ENCODE peak calls at places on chromosomes 6 and 20, in seven cellular contexts. One of them, this sample, is unnamed.

GRCh38 chr6:34386316-34387137 is 5.9 kb downstream of the NUDT3 start:
- DNase-seq in psoas muscle: no peak
- DNase-seq in astrocyte of the spinal cord: peak
- DNase-seq in tibial nerve: no peak
- DNase-seq in cardiac muscle cell: no peak
- DNase-seq in CD4-positive, alpha-beta memory T cell: no peak
- DNase-seq in kidney epithelial cell: no peak
- DNase-seq in this sample: no peak

GRCh38 chr6:1176595-1176994 is 135.3 kb upstream of the FOXQ1 start:
- DNase-seq in cardiac muscle cell: no peak
- DNase-seq in tibial nerve: no peak
- DNase-seq in psoas muscle: no peak
- DNase-seq in CD4-positive, alpha-beta memory T cell: no peak
- DNase-seq in kidney epithelial cell: peak
- DNase-seq in astrocyte of the spinal cord: no peak
- DNase-seq in this sample: no peak

GRCh38 chr20:62056377-62056776 is 9.3 kb downstream of the TAF4 start:
- DNase-seq in cardiac muscle cell: no peak
- DNase-seq in CD4-positive, alpha-beta memory T cell: no peak
- DNase-seq in tibial nerve: no peak
- DNase-seq in kidney epithelial cell: no peak
- DNase-seq in psoas muscle: no peak
- DNase-seq in astrocyte of the spinal cord: no peak
- DNase-seq in this sample: no peak

GRCh38 chr6:28425942-28426541 is 17.2 kb downstream of the ZSCAN23 start:
- DNase-seq in tibial nerve: no peak
- DNase-seq in cardiac muscle cell: no peak
- DNase-seq in astrocyte of the spinal cord: no peak
- DNase-seq in CD4-positive, alpha-beta memory T cell: no peak
- DNase-seq in psoas muscle: no peak
- DNase-seq in kidney epithelial cell: no peak
- DNase-seq in this sample: no peak

GRCh38 chr6:30060634-30060981 is 457 bp upstream of the POLR1H start:
- DNase-seq in psoas muscle: peak
- DNase-seq in CD4-positive, alpha-beta memory T cell: peak
- DNase-seq in astrocyte of the spinal cord: no peak
- DNase-seq in cardiac muscle cell: peak
- DNase-seq in kidney epithelial cell: no peak
- DNase-seq in tibial nerve: no peak
- DNase-seq in this sample: no peak

GRCh38 chr20:50346372-50347347 is 156.0 kb downstream of the CEBPB start:
- DNase-seq in cardiac muscle cell: peak
- DNase-seq in astrocyte of the spinal cord: peak
- DNase-seq in kidney epithelial cell: no peak
- DNase-seq in psoas muscle: peak
- DNase-seq in CD4-positive, alpha-beta memory T cell: no peak
- DNase-seq in tibial nerve: peak
- DNase-seq in this sample: peak

GRCh38 chr6:47292944-47293343 is 16.8 kb downstream of the TNFRSF21 start:
- DNase-seq in CD4-positive, alpha-beta memory T cell: no peak
- DNase-seq in tibial nerve: no peak
- DNase-seq in cardiac muscle cell: no peak
- DNase-seq in psoas muscle: no peak
- DNase-seq in kidney epithelial cell: no peak
- DNase-seq in astrocyte of the spinal cord: no peak
- DNase-seq in this sample: no peak

GRCh38 chr20:61886721-61887658 is 178.7 kb downstream of the TAF4 start:
- DNase-seq in kidney epithelial cell: no peak
- DNase-seq in CD4-positive, alpha-beta memory T cell: no peak
- DNase-seq in astrocyte of the spinal cord: peak
- DNase-seq in tibial nerve: peak
- DNase-seq in psoas muscle: peak
- DNase-seq in cardiac muscle cell: peak
- DNase-seq in this sample: no peak

GRCh38 chr20:32970973-32971300 is 33.3 kb downstream of the SUN5 start:
- DNase-seq in cardiac muscle cell: no peak
- DNase-seq in astrocyte of the spinal cord: no peak
- DNase-seq in psoas muscle: no peak
- DNase-seq in CD4-positive, alpha-beta memory T cell: no peak
- DNase-seq in tibial nerve: no peak
- DNase-seq in kidney epithelial cell: no peak
- DNase-seq in this sample: no peak

GRCh38 chr6:142946924-142947701 is 2.1 kb upstream of the HIVEP2 start:
- DNase-seq in tibial nerve: peak
- DNase-seq in kidney epithelial cell: peak
- DNase-seq in astrocyte of the spinal cord: peak
- DNase-seq in cardiac muscle cell: peak
- DNase-seq in psoas muscle: peak
- DNase-seq in CD4-positive, alpha-beta memory T cell: peak
- DNase-seq in this sample: no peak

GRCh38 chr6:119296036-119297035 is 53.2 kb downstream of the MAN1A1 start:
- DNase-seq in CD4-positive, alpha-beta memory T cell: no peak
- DNase-seq in cardiac muscle cell: no peak
- DNase-seq in kidney epithelial cell: no peak
- DNase-seq in psoas muscle: no peak
- DNase-seq in tibial nerve: no peak
- DNase-seq in astrocyte of the spinal cord: no peak
- DNase-seq in this sample: no peak

GRCh38 chr20:53413188-53413631 is 180.4 kb downstream of the ZNF217 start:
- DNase-seq in kidney epithelial cell: no peak
- DNase-seq in cardiac muscle cell: peak
- DNase-seq in psoas muscle: no peak
- DNase-seq in tibial nerve: no peak
- DNase-seq in CD4-positive, alpha-beta memory T cell: no peak
- DNase-seq in astrocyte of the spinal cord: no peak
- DNase-seq in this sample: no peak

GRCh38 chr6:53986165-53986720 is 125.0 kb upstream of the MLIP start:
- DNase-seq in kidney epithelial cell: no peak
- DNase-seq in astrocyte of the spinal cord: peak
- DNase-seq in CD4-positive, alpha-beta memory T cell: no peak
- DNase-seq in cardiac muscle cell: peak
- DNase-seq in psoas muscle: peak
- DNase-seq in tibial nerve: peak
- DNase-seq in this sample: peak

GRCh38 chr6:137692806-137693205 is 174.3 kb upstream of the TNFAIP3 start:
- DNase-seq in kidney epithelial cell: peak
- DNase-seq in astrocyte of the spinal cord: peak
- DNase-seq in psoas muscle: no peak
- DNase-seq in cardiac muscle cell: no peak
- DNase-seq in tibial nerve: no peak
- DNase-seq in CD4-positive, alpha-beta memory T cell: no peak
- DNase-seq in this sample: no peak

GRCh38 chr6:159988983-159989454 is 20.1 kb downstream of the IGF2R start:
- DNase-seq in CD4-positive, alpha-beta memory T cell: no peak
- DNase-seq in astrocyte of the spinal cord: peak
- DNase-seq in tibial nerve: no peak
- DNase-seq in kidney epithelial cell: no peak
- DNase-seq in psoas muscle: no peak
- DNase-seq in cardiac muscle cell: no peak
- DNase-seq in this sample: no peak

GRCh38 chr6:42756713-42757112 is 10.8 kb upstream of the TBCC start:
- DNase-seq in tibial nerve: no peak
- DNase-seq in psoas muscle: no peak
- DNase-seq in kidney epithelial cell: no peak
- DNase-seq in CD4-positive, alpha-beta memory T cell: no peak
- DNase-seq in cardiac muscle cell: no peak
- DNase-seq in astrocyte of the spinal cord: no peak
- DNase-seq in this sample: no peak

GRCh38 chr20:59248031-59248684 is 52.3 kb upstream of the EDN3 start:
- DNase-seq in kidney epithelial cell: no peak
- DNase-seq in astrocyte of the spinal cord: no peak
- DNase-seq in tibial nerve: no peak
- DNase-seq in cardiac muscle cell: no peak
- DNase-seq in CD4-positive, alpha-beta memory T cell: no peak
- DNase-seq in psoas muscle: no peak
- DNase-seq in this sample: no peak

DNA sequence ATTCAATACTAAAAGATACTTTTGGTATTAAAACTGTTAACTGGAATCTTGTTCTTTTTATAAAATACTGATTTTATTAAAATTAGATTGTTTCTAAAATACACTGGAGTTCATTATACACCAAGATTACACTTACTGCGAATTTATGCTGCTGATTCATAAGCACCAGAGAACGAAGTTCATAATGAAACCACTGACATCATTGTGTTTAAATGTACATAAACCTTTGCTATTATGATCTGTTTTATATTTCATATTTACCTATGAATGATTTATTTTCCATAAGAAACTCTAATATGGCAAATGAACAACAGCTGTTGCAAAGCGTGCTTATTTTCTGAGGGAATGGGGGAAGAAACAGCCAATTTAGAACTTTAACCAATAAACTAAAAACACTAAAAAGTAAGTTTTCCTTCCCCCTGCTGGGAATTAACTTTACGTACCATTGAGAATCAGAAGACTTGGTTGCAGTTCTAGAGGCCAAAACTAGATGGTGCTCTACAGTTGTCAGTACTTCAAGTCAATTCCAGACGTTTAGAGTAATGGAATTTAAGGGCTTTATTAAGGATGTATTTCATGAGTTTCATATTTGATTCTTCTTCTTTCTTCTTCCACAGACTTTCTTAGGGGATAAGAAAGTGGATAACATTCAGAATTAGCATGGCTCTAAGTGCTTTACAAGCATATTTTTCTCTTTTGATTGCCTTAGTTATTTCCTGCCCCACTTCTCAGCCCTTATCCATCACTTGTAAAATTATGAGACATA is 30.8 kb upstream of the COL19A1 start:
- DNase-seq in CD4-positive, alpha-beta memory T cell: peak
- DNase-seq in kidney epithelial cell: peak
- DNase-seq in tibial nerve: peak
- DNase-seq in psoas muscle: no peak
- DNase-seq in astrocyte of the spinal cord: peak
- DNase-seq in cardiac muscle cell: peak
- DNase-seq in this sample: peak
- H3K4me3 ChIP-seq in CD4-positive, alpha-beta memory T cell: no peak
- H3K4me3 ChIP-seq in kidney epithelial cell: no peak
- H3K4me3 ChIP-seq in tibial nerve: no peak
- H3K4me3 ChIP-seq in psoas muscle: no peak
- H3K4me3 ChIP-seq in astrocyte of the spinal cord: no peak
- H3K4me3 ChIP-seq in cardiac muscle cell: no peak
- H3K4me3 ChIP-seq in this sample: no peak

DNA sequence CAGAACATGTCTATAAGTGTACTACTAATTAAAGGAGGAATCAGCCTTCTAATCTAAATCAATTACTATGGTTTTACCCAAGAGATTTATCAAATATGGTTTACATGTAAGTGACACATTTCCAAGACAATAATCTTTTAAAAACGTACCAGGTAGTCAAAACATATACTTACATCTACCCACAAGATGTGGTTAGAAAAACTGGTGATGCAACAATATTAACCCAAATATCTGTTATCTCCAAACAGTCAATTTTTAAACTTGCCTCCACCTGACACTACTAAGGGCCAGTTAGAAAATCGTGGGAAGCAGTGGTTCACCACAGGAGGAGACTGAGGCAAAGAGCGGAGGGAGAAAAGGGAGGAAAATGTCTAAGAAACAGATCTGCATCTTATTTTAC is 28.0 kb downstream of the NOL7 start:
- DNase-seq in cardiac muscle cell: no peak
- DNase-seq in psoas muscle: no peak
- DNase-seq in kidney epithelial cell: no peak
- DNase-seq in CD4-positive, alpha-beta memory T cell: no peak
- DNase-seq in tibial nerve: no peak
- DNase-seq in astrocyte of the spinal cord: no peak
- DNase-seq in this sample: no peak
- H3K4me3 ChIP-seq in cardiac muscle cell: no peak
- H3K4me3 ChIP-seq in psoas muscle: no peak
- H3K4me3 ChIP-seq in kidney epithelial cell: no peak
- H3K4me3 ChIP-seq in CD4-positive, alpha-beta memory T cell: no peak
- H3K4me3 ChIP-seq in tibial nerve: no peak
- H3K4me3 ChIP-seq in astrocyte of the spinal cord: no peak
- H3K4me3 ChIP-seq in this sample: no peak

GRCh38 chr6:26316291-26316690 is 48.7 kb upstream of the BTN3A2 start:
- DNase-seq in kidney epithelial cell: no peak
- DNase-seq in tibial nerve: no peak
- DNase-seq in psoas muscle: no peak
- DNase-seq in CD4-positive, alpha-beta memory T cell: no peak
- DNase-seq in astrocyte of the spinal cord: no peak
- DNase-seq in cardiac muscle cell: no peak
- DNase-seq in this sample: no peak

GRCh38 chr6:26321005-26321404 is 44.0 kb upstream of the BTN3A2 start:
- DNase-seq in cardiac muscle cell: no peak
- DNase-seq in tibial nerve: no peak
- DNase-seq in CD4-positive, alpha-beta memory T cell: no peak
- DNase-seq in psoas muscle: no peak
- DNase-seq in astrocyte of the spinal cord: no peak
- DNase-seq in kidney epithelial cell: no peak
- DNase-seq in this sample: no peak

GRCh38 chr6:26319405-26320128 is 45.4 kb upstream of the BTN3A2 start:
- DNase-seq in tibial nerve: no peak
- DNase-seq in psoas muscle: no peak
- DNase-seq in cardiac muscle cell: no peak
- DNase-seq in CD4-positive, alpha-beta memory T cell: no peak
- DNase-seq in kidney epithelial cell: no peak
- DNase-seq in astrocyte of the spinal cord: no peak
- DNase-seq in this sample: no peak

GRCh38 chr6:26317503-26317902 is 47.5 kb upstream of the BTN3A2 start:
- DNase-seq in kidney epithelial cell: no peak
- DNase-seq in astrocyte of the spinal cord: no peak
- DNase-seq in cardiac muscle cell: no peak
- DNase-seq in CD4-positive, alpha-beta memory T cell: no peak
- DNase-seq in psoas muscle: no peak
- DNase-seq in tibial nerve: no peak
- DNase-seq in this sample: no peak

GRCh38 chr6:26318459-26319404 is 46.3 kb upstream of the BTN3A2 start:
- DNase-seq in CD4-positive, alpha-beta memory T cell: no peak
- DNase-seq in psoas muscle: no peak
- DNase-seq in tibial nerve: no peak
- DNase-seq in kidney epithelial cell: no peak
- DNase-seq in astrocyte of the spinal cord: no peak
- DNase-seq in cardiac muscle cell: no peak
- DNase-seq in this sample: no peak
- H3K4me3 ChIP-seq in CD4-positive, alpha-beta memory T cell: no peak
- H3K4me3 ChIP-seq in psoas muscle: no peak
- H3K4me3 ChIP-seq in tibial nerve: no peak
- H3K4me3 ChIP-seq in kidney epithelial cell: no peak
- H3K4me3 ChIP-seq in astrocyte of the spinal cord: no peak
- H3K4me3 ChIP-seq in cardiac muscle cell: no peak
- H3K4me3 ChIP-seq in this sample: no peak

DNA sequence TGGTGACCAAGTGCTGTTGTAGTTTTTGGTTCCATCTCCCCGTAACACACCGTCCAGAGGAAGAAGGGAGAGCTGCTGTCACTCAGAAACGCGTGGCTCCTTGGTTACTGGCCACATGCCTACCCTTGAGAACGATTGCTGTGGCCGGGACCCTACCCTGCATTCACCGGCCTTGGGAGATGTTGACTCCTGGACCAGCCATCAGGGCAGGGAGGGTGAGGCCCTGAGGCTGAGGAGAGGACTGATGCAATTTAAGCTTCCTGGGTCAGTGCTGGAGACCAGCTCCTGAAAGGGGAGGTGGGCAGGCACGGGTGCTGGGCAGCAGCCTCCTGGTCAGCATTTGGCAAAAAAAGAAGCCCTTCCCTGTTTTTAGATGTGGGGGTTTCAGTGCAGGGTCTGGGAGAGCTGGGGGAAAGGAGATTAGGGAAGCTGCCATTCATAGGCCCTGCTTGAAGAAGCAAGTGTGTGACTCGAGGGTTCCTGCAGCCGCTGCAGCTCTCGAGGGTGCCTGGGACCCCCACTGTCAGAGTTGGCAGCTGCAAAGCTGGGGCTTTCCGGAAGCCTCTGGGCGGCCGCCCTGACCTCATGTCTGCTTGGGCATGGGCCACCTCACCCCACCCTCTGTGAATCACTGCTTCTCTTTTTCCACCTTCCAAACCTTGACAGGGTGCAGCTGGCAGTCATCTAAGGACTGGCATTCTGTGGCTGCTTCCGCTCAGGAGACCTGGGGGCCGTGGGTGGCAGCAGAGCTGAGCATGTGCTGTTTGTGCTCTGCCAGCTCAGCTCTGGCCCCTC is 31.7 kb downstream of the ERMARD start:
- DNase-seq in psoas muscle: no peak
- DNase-seq in CD4-positive, alpha-beta memory T cell: no peak
- DNase-seq in astrocyte of the spinal cord: no peak
- DNase-seq in cardiac muscle cell: no peak
- DNase-seq in kidney epithelial cell: no peak
- DNase-seq in tibial nerve: no peak
- DNase-seq in this sample: no peak
- H3K4me3 ChIP-seq in psoas muscle: no peak
- H3K4me3 ChIP-seq in CD4-positive, alpha-beta memory T cell: no peak
- H3K4me3 ChIP-seq in astrocyte of the spinal cord: no peak
- H3K4me3 ChIP-seq in cardiac muscle cell: no peak
- H3K4me3 ChIP-seq in kidney epithelial cell: no peak
- H3K4me3 ChIP-seq in tibial nerve: no peak
- H3K4me3 ChIP-seq in this sample: no peak